ENCODE peak calls at places on chromosomes 16 and 17, in nine cellular contexts. O is CD4-positive, alpha-beta T cell; Q is tibial nerve; I is GM12865; V is sigmoid colon; X is suprapubic skin; F is astrocyte of the spinal cord; L is HFF-Myc; G is neural progenitor cell. A is an unnamed sample.

GRCh38 chr16:13392341-13392740 is 490.9 kb downstream of the SHISA9 start:
- DNase-seq in O (no peak), Q (no peak), I (no peak), V (no peak), X (no peak), F (no peak), L (no peak), G (no peak), A (no peak)

GRCh38 chr17:80111702-80112470 is 10.5 kb downstream of the GAA start:
- DNase-seq in O (no peak), Q (no peak), I (no peak), V (no peak), X (peak; percentile 43), F (no peak), L (no peak), G (no peak), A (no peak)

GRCh38 chr17:199195-199604 is 17.8 kb upstream of the DOC2B start:
- DNase-seq in O (no peak), Q (no peak), I (no peak), V (peak; percentile 60), X (no peak), F (peak; percentile 24), L (no peak), G (no peak), A (no peak)

GRCh38 chr16:67880584-67880983 is 4.1 kb upstream of the NRN1L start:
- DNase-seq in O (no peak), Q (no peak), I (no peak), V (no peak), X (no peak), F (no peak), L (no peak), G (no peak), A (no peak)

GRCh38 chr17:81551458-81552243 is 502 bp downstream of the FAAP100 start:
- DNase-seq in O (no peak), Q (no peak), I (peak; percentile 32), V (no peak), X (no peak), F (no peak), L (no peak), G (peak; percentile 49), A (peak; percentile 62)

GRCh38 chr16:626787-627457 is 3.9 kb upstream of the WFIKKN1 start:
- DNase-seq in O (no peak), Q (no peak), I (no peak), V (peak; percentile 84), X (peak; percentile 84), F (peak; percentile 95), L (peak; percentile 78), G (no peak), A (no peak)

GRCh38 chr17:81064746-81065475 is 30.0 kb downstream of the BAIAP2 start:
- DNase-seq in O (no peak), Q (no peak), I (no peak), V (no peak), X (no peak), F (peak; percentile 47), L (no peak), G (peak; percentile 72), A (no peak)

GRCh38 chr16:9528680-9529079 is 437.2 kb downstream of the HAPSTR1 start:
- DNase-seq in O (no peak), Q (no peak), I (no peak), V (no peak), X (no peak), F (no peak), L (no peak), G (no peak), A (no peak)

GRCh38 chr17:3982541-3983017 is 18.3 kb upstream of the ATP2A3 start:
- DNase-seq in O (no peak), Q (no peak), I (no peak), V (no peak), X (peak; percentile 31), F (no peak), L (no peak), G (no peak), A (no peak)

GRCh38 chr16:80986557-80986956 is 20.1 kb downstream of the CMC2 start:
- DNase-seq in O (no peak), Q (no peak), I (no peak), V (no peak), X (no peak), F (no peak), L (no peak), G (no peak), A (no peak)

GRCh38 chr16:4506450-4506849 is 30.3 kb downstream of the HMOX2 start:
- DNase-seq in O (peak; percentile 55), Q (no peak), I (peak; percentile 83), V (peak; percentile 82), X (no peak), F (peak; percentile 78), L (peak; percentile 65), G (peak; percentile 85), A (no peak)

GRCh38 chr16:13795131-13795530 is 124.8 kb upstream of the ERCC4 start:
- DNase-seq in O (no peak), Q (no peak), I (no peak), V (no peak), X (no peak), F (no peak), L (no peak), G (no peak), A (no peak)

GRCh38 chr17:75832164-75832651 is 12.0 kb downstream of the UNC13D start:
- DNase-seq in O (peak; percentile 36), Q (peak; percentile 23), I (no peak), V (peak; percentile 87), X (no peak), F (peak; percentile 73), L (peak; percentile 72), G (no peak), A (no peak)

GRCh38 chr17:3738562-3739295 is 15.0 kb downstream of the HASPIN start:
- DNase-seq in O (peak; percentile 61), Q (no peak), I (peak; percentile 71), V (no peak), X (no peak), F (peak; percentile 5), L (no peak), G (peak; percentile 50), A (no peak)

GRCh38 chr17:3835410-3836229 is 10.4 kb downstream of the NCBP3 start:
- DNase-seq in O (no peak), Q (no peak), I (no peak), V (no peak), X (no peak), F (no peak), L (no peak), G (no peak), A (no peak)

GRCh38 chr16:19704321-19705130 is 13.5 kb downstream of the KNOP1 start:
- DNase-seq in O (no peak), Q (no peak), I (no peak), V (peak; percentile 69), X (no peak), F (peak; percentile 43), L (no peak), G (no peak), A (no peak)

GRCh38 chr17:20961551-20961950 is 81.3 kb downstream of the USP22 start:
- DNase-seq in O (no peak), Q (no peak), I (no peak), V (no peak), X (no peak), F (no peak), L (no peak), G (no peak), A (no peak)

GRCh38 chr17:17168401-17168800 is 37.7 kb downstream of the PLD6 start:
- DNase-seq in O (no peak), Q (no peak), I (no peak), V (no peak), X (no peak), F (no peak), L (no peak), G (no peak), A (no peak)

GRCh38 chr17:29510953-29511352 is 55.9 kb downstream of the ABHD15 start:
- DNase-seq in O (no peak), Q (no peak), I (no peak), V (no peak), X (no peak), F (no peak), L (no peak), G (no peak), A (no peak)

GRCh38 chr17:2030779-2031163 is 818 bp downstream of the DPH1 start:
- DNase-seq in O (no peak), Q (no peak), I (peak; percentile 91), V (no peak), X (no peak), F (no peak), L (no peak), G (peak; percentile 92), A (peak; percentile 69)
- TF ChIP-seq CTCF in O (peak; percentile 20), Q (no peak), I (peak; percentile 70), V (no peak), X (peak; percentile 36), F (peak; percentile 74), L (peak; percentile 61), G (peak; percentile 61), A (peak; percentile 58)

GRCh38 chr16:53545433-53545832 is 42.4 kb upstream of the AKTIP start:
- DNase-seq in O (peak; percentile 55), Q (no peak), I (no peak), V (no peak), X (no peak), F (no peak), L (no peak), G (no peak), A (no peak)

GRCh38 chr16:53542283-53542682 is 39.3 kb upstream of the AKTIP start:
- DNase-seq in O (no peak), Q (no peak), I (no peak), V (no peak), X (no peak), F (no peak), L (no peak), G (no peak), A (no peak)

GRCh38 chr16:53549970-53550406 is 47.0 kb upstream of the AKTIP start:
- DNase-seq in O (peak; percentile 39), Q (no peak), I (peak; percentile 72), V (peak; percentile 74), X (peak; percentile 68), F (peak; percentile 85), L (peak; percentile 84), G (peak; percentile 84), A (peak; percentile 51)

GRCh38 chr16:53541326-53541725 is 38.3 kb upstream of the AKTIP start:
- DNase-seq in O (no peak), Q (no peak), I (no peak), V (no peak), X (no peak), F (peak; percentile 42), L (no peak), G (no peak), A (no peak)

GRCh38 chr16:53546988-53547391 is 44.0 kb upstream of the AKTIP start:
- DNase-seq in O (no peak), Q (no peak), I (peak; percentile 29), V (no peak), X (no peak), F (peak; percentile 54), L (no peak), G (peak; percentile 36), A (no peak)
- TF ChIP-seq CTCF in O (no peak), Q (no peak), I (peak; percentile 61), V (no peak), X (no peak), F (peak; percentile 25), L (peak; percentile 11), G (peak; percentile 56), A (peak; percentile 3)

GRCh38 chr16:50464325-50465290 is 83.6 kb upstream of the NKD1 start:
- DNase-seq in O (no peak), Q (no peak), I (no peak), V (peak; percentile 28), X (peak; percentile 27), F (no peak), L (no peak), G (no peak), A (peak; percentile 37)
- TF ChIP-seq CTCF in O (no peak), Q (no peak), I (peak; percentile 5), V (no peak), X (no peak), F (no peak), L (no peak), G (peak; percentile 37), A (peak; percentile 55)

GRCh38 chr16:86809458-86809955 is 231.2 kb downstream of the FOXL1 start:
- DNase-seq in O (no peak), Q (no peak), I (no peak), V (no peak), X (no peak), F (peak; percentile 94), L (no peak), G (no peak), A (no peak)
- TF ChIP-seq CTCF in O (no peak), Q (no peak), I (no peak), V (no peak), X (no peak), F (peak; percentile 14), L (no peak), G (no peak), A (no peak)

A was measured in glutamatergic neuron.